ENCODE peak calls at places on chromosomes 3 and 15, in ten cellular contexts. U is BE2C; I is stromal cell of bone marrow; S is stimulated activated CD4-positive, alpha-beta T cell treated with anti-CD3 and anti-CD28 coated beads, Interleukin-4, amount 100 ng/mL, for 1 hour; T is NCI-H146; V is EH; Z is activated T-cell treated with anti-CD3 and anti-CD28 coated beads, Interleukin-2, amount 50 U/mL, for 72 hours; H is activated CD8-positive, alpha-beta T cell treated with anti-CD3 and anti-CD28 coated beads for 36 hours; Q is hypothalamus; G is H54. Y is an unnamed sample.

GRCh38 chr3:119427669-119428068 is 35.7 kb downstream of the TMEM39A start:
- DNase-seq in V (no peak), G (no peak), Z (no peak), H (no peak), Q (no peak), S (no peak), T (no peak), I (no peak), U (no peak), Y (no peak)

GRCh38 chr15:91271565-91272153 is 171.6 kb downstream of the SV2B start:
- DNase-seq in U (peak), Z (peak), Q (peak), I (peak), T (peak), S (peak), H (peak), G (no peak), V (peak), Y (peak)

GRCh38 chr3:47381317-47382157 is 716 bp downstream of the PTPN23 start:
- DNase-seq in I (peak), S (peak), Q (peak), U (peak), G (peak), Z (peak), V (peak), H (peak), T (peak), Y (peak)

GRCh38 chr3:184180165-184180564 is 5.5 kb downstream of the AP2M1 start:
- DNase-seq in I (no peak), T (no peak), S (no peak), G (peak), U (no peak), Q (no peak), Z (no peak), V (peak), H (no peak), Y (no peak)

GRCh38 chr3:13715961-13716360 is 163.9 kb downstream of the WNT7A start:
- DNase-seq in I (no peak), H (no peak), V (no peak), U (no peak), T (no peak), Z (no peak), G (no peak), S (no peak), Q (no peak), Y (no peak)

GRCh38 chr15:48273047-48273446 is 58.2 kb upstream of the DUT start:
- DNase-seq in T (no peak), Q (no peak), H (no peak), U (no peak), S (no peak), Z (no peak), I (no peak), V (no peak), G (no peak), Y (no peak)

GRCh38 chr3:40677321-40677720 is 152.6 kb downstream of the ZNF621 start:
- DNase-seq in V (no peak), Q (no peak), S (no peak), G (no peak), H (no peak), T (no peak), U (no peak), Z (no peak), I (no peak), Y (no peak)

GRCh38 chr15:89299896-89300295 is 34.7 kb downstream of the POLG start:
- DNase-seq in H (no peak), V (peak), G (no peak), T (no peak), I (peak), Z (no peak), Q (no peak), S (no peak), U (no peak), Y (no peak)

GRCh38 chr3:161031134-161031533 is 74.0 kb downstream of the B3GALNT1 start:
- DNase-seq in V (no peak), U (no peak), S (no peak), Q (no peak), H (no peak), T (peak), Z (no peak), I (no peak), G (no peak), Y (no peak)

GRCh38 chr15:91488452-91488851 is 365.1 kb upstream of the SLCO3A1 start:
- DNase-seq in U (no peak), H (no peak), S (no peak), G (no peak), V (no peak), Q (no peak), I (no peak), T (no peak), Z (no peak), Y (no peak)

GRCh38 chr3:148923592-148923991 is 58.5 kb downstream of the CPA3 start:
- DNase-seq in I (no peak), U (no peak), T (no peak), Q (no peak), Z (no peak), H (no peak), G (no peak), S (no peak), V (no peak), Y (no peak)

GRCh38 chr15:71680079-71680461 is 130.3 kb upstream of the NR2E3 start:
- DNase-seq in U (no peak), Q (no peak), G (no peak), S (no peak), T (no peak), H (no peak), Z (no peak), I (no peak), V (no peak), Y (no peak)

Y was measured in glutamatergic neuron.